ENCODE peak calls at places on chromosomes 3 and 15, in eight cellular contexts. V is activated naive CD8-positive, alpha-beta T cell treated with anti-CD3 and anti-CD28 coated beads, Interleukin-2, amount 10 ng/mL, durations not matched to agents 7 days and 5 days; N is foreskin fibroblast; E is choroid plexus epithelial cell; A is stimulated activated CD8-positive, alpha-beta memory T cell treated with anti-CD3 and anti-CD28 coated beads, Interleukin-2, amount 100 ng/mL, for 48 hours; Y is heart left ventricle; K is T follicular helper cell; G is HCT116. C is an unnamed sample.

GRCh38 chr15:73678498-73678897 is 5.7 kb upstream of the CD276 start:
- DNase-seq in V (no peak), E (no peak), Y (no peak), A (no peak), G (no peak), K (no peak), N (no peak), C (no peak)

GRCh38 chr3:167172377-167172776 is 207.7 kb downstream of the ZBBX start:
- DNase-seq in Y (no peak), G (no peak), E (no peak), N (no peak), V (no peak), A (no peak), K (no peak), C (no peak)

GRCh38 chr15:62125763-62126162 is 39.3 kb downstream of the C2CD4B start:
- DNase-seq in V (no peak), G (peak), E (peak), K (no peak), N (no peak), Y (no peak), A (no peak), C (no peak)

GRCh38 chr3:23805881-23806321 is at the start of gene UBE2E1:
- DNase-seq in Y (peak), G (peak), N (peak), V (peak), A (no peak), E (peak), K (peak), C (peak)

GRCh38 chr15:23035964-23036566 is 3.3 kb downstream of the TUBGCP5 start:
- DNase-seq in K (peak), G (peak), V (peak), Y (no peak), N (peak), E (peak), A (peak), C (peak)

GRCh38 chr3:123534264-123534663 is 50.6 kb downstream of the HACD2 start:
- DNase-seq in K (no peak), A (no peak), V (no peak), N (no peak), E (no peak), Y (no peak), G (no peak), C (no peak)

GRCh38 chr3:57756528-57757401 is 656 bp downstream of the SLMAP start:
- DNase-seq in K (no peak), E (peak), A (peak), V (peak), N (peak), G (no peak), Y (peak), C (peak)

GRCh38 chr3:194272221-194272620 is 78.9 kb downstream of the CPN2 start:
- DNase-seq in N (no peak), Y (no peak), A (no peak), K (no peak), V (no peak), G (no peak), E (no peak), C (no peak)

GRCh38 chr15:40252438-40253178 is 13.7 kb downstream of the PAK6 start:
- DNase-seq in V (peak), Y (no peak), G (peak), E (peak), N (no peak), K (no peak), A (no peak), C (no peak)

GRCh38 chr3:171453175-171453868 is 6.9 kb downstream of the TNIK start:
- DNase-seq in Y (no peak), V (no peak), G (no peak), E (peak), K (no peak), A (no peak), N (no peak), C (no peak)

GRCh38 chr3:62229908-62230307 is 143.4 kb downstream of the FEZF2 start:
- DNase-seq in N (no peak), V (no peak), E (peak), G (peak), A (no peak), K (no peak), Y (no peak), C (no peak)

GRCh38 chr3:96813820-96814580 is 394 bp upstream of the EPHA6 start:
- DNase-seq in A (no peak), E (peak), Y (peak), N (peak), K (no peak), G (no peak), V (peak), C (peak)

GRCh38 chr15:78034495-78035191 is 42.9 kb downstream of the TBC1D2B start:
- DNase-seq in Y (peak), G (no peak), V (peak), K (peak), E (peak), A (peak), N (no peak), C (no peak)

GRCh38 chr3:41295740-41296139 is 96.4 kb downstream of the CTNNB1 start:
- DNase-seq in G (no peak), K (no peak), E (no peak), Y (no peak), A (no peak), N (no peak), V (no peak), C (no peak)

GRCh38 chr15:63943829-63944680 is 102.2 kb downstream of the DAPK2 start:
- DNase-seq in K (no peak), A (no peak), G (no peak), E (no peak), V (no peak), Y (peak), N (no peak), C (no peak)

GRCh38 chr15:61195116-61196002 is 33.7 kb downstream of the RORA start:
- DNase-seq in G (peak), N (peak), E (peak), A (no peak), K (no peak), V (no peak), Y (no peak), C (peak)

GRCh38 chr15:60660290-60661051 is 181.5 kb upstream of the ICE2 start:
- DNase-seq in A (no peak), K (no peak), N (peak), Y (peak), G (no peak), V (no peak), E (peak), C (peak)

GRCh38 chr3:33420966-33421365 is 19.2 kb downstream of the UBP1 start:
- DNase-seq in A (no peak), K (no peak), G (no peak), V (no peak), E (peak), Y (no peak), N (no peak), C (no peak)

GRCh38 chr3:134035836-134036235 is 6.1 kb upstream of the SLCO2A1 start:
- DNase-seq in K (no peak), Y (no peak), A (no peak), G (no peak), V (no peak), E (no peak), N (no peak), C (no peak)

C was measured in astrocyte.